ENCODE peak calls at places on chromosomes 16 and 17, in six cellular contexts. Q is heart left ventricle, W is AG04450, R is cardiac fibroblast, M is fibroblast of lung, Y is mammary epithelial cell. U is an unnamed sample.

GRCh38 chr16:12507366-12507765 is 296.3 kb downstream of the CPPED1 start:
- DNase-seq in W (no peak), Y (peak; percentile 82), M (no peak), Q (no peak), R (no peak), U (peak; percentile 47)

GRCh38 chr17:66417300-66417719 is 114.9 kb downstream of the PRKCA start:
- DNase-seq in Y (peak; percentile 70), Q (no peak), R (no peak), M (no peak), W (no peak), U (no peak)

GRCh38 chr17:41061969-41062368 is 2.1 kb upstream of the KRTAP2-3 start:
- DNase-seq in M (peak; percentile 99), Q (no peak), Y (peak; percentile 71), R (peak; percentile 88), W (peak; percentile 86), U (peak; percentile 78)

GRCh38 chr17:77466140-77466539 is 325.4 kb downstream of the SEC14L1 start:
- DNase-seq in Q (no peak), Y (no peak), W (no peak), M (peak; percentile 54), R (no peak), U (no peak)

GRCh38 chr16:75385507-75386152 is 47.7 kb downstream of the CFDP1 start:
- DNase-seq in Q (no peak), Y (peak; percentile 59), M (peak; percentile 80), W (peak; percentile 79), R (peak; percentile 94), U (peak; percentile 93)

GRCh38 chr17:77882481-77883212 is 75.9 kb upstream of the TNRC6C start:
- DNase-seq in W (no peak), Y (peak; percentile 65), Q (peak; percentile 74), M (peak; percentile 88), R (peak; percentile 89), U (peak; percentile 51)

GRCh38 chr17:73402466-73402865 is 90.7 kb upstream of the CDC42EP4 start:
- DNase-seq in R (no peak), Y (no peak), Q (no peak), W (no peak), M (no peak), U (no peak)

GRCh38 chr16:24820522-24820921 is 25.2 kb upstream of the SLC5A11 start:
- DNase-seq in Y (no peak), R (peak; percentile 56), Q (no peak), M (no peak), W (no peak), U (peak; percentile 9)

GRCh38 chr17:82787081-82787848 is 35.4 kb downstream of the TBCD start:
- DNase-seq in Y (peak; percentile 97), W (no peak), Q (no peak), M (peak; percentile 85), R (no peak), U (no peak)

GRCh38 chr17:57270801-57271245 is 14.5 kb downstream of the MSI2 start:
- DNase-seq in Q (no peak), Y (no peak), W (no peak), R (no peak), M (no peak), U (no peak)

GRCh38 chr17:41977991-41978390 is 11.4 kb downstream of the CNP start:
- DNase-seq in W (no peak), M (no peak), R (no peak), Y (no peak), Q (no peak), U (no peak)

GRCh38 chr16:79379083-79379482 is 221.5 kb downstream of the MAF start:
- DNase-seq in W (no peak), R (no peak), Y (no peak), M (no peak), Q (no peak), U (no peak)

DNA sequence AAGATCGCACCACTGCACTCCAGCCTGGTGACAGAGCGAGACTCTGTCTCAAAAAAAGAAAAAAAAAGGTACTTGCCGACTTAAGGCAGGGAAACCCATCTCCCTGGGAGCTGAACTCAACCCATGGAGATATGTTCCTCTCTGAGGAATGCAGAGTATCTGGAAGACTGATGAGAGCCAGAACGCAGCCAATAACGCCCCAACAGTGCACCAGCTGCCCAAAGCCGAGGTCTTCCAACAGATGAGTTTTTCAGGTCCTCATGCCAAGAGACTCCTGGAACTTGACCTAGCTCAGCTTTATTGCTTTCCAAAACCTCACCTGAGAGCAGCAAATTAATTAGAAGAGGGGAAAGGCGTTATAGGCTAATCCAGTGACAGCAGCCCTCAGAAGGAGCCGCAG is 9.4 kb downstream of the ELAC2 start:
- DNase-seq in M (no peak), R (no peak), Q (no peak), Y (no peak), W (no peak), U (no peak)
- H3K4me3 ChIP-seq in M (no peak overlapping the region), R (no peak overlapping the region), Q (no peak overlapping the region), Y (no peak overlapping the region), W (no peak overlapping the region), U (no peak overlapping the region)

GRCh38 chr16:87422106-87422505 is 30.0 kb downstream of the MAP1LC3B start:
- DNase-seq in Q (no peak), W (no peak), M (no peak), Y (no peak), R (no peak), U (no peak)

GRCh38 chr16:87421369-87421912 is 29.3 kb downstream of the MAP1LC3B start:
- DNase-seq in Y (no peak), M (no peak), Q (no peak), R (no peak), W (no peak), U (no peak)

GRCh38 chr16:87418644-87419043 is 26.5 kb downstream of the MAP1LC3B start:
- DNase-seq in R (no peak), W (no peak), Y (no peak), Q (no peak), M (no peak), U (peak; percentile 33)

GRCh38 chr16:87419971-87420370 is 27.8 kb downstream of the MAP1LC3B start:
- DNase-seq in R (no peak), Q (no peak), Y (no peak), M (no peak), W (no peak), U (no peak)

DNA sequence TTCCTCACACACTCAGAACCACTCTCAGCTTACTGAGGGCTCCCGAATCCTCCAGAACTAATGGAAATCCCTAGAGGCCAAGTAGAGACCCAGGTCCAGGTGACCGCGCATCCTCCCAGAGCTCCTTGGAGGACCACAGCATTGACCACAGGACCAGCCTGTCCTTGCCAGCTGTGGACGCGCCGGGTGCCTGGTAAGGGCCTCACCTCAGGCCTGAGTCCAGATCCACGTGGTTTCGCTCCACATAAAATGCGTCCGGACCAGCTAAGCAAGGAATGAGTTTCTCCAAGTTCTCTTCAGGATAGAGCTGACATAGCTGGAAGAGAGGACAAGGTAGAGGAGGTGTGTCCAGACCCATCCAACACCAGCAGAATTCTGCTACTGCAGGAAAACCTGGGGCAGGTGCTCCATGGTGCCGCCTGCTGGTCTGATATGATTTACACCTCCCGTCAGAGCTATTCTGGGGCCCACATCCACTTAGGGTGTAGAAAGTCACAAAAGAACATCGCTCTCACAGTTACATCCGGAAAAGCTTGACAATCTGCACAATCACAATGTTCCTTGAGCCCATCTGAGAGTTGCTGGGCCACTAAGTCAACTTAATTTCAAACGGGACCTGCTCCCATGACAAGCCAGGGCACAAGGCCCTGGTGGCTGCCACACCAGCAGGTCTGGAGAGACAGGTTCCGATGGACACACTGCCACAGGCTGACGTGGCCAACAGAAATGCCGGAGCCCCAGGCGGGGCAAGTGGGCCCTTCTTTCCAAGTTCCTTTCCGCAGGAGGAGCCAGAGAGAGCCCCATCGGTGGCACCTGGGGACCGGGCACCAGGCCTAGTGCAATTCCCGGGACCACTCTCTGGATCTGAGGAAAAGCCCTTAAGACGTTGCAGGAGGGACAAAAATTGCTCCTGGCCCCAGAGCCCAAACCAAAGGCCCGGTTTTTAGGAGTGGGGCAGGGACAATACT is 28.5 kb downstream of the MAP1LC3B start:
- DNase-seq in M (no peak), R (no peak), Q (no peak), Y (no peak), W (no peak), U (no peak)
- TF ChIP-seq CTCF in M (no peak), R (peak; percentile 17), Q (no peak), Y (peak; percentile 49), W (no peak), U (no peak)

GRCh38 chr17:75077490-75078096 is 10.2 kb upstream of the SLC16A5 start:
- DNase-seq in Y (no peak), M (peak; percentile 51), R (no peak), Q (peak; percentile 87), W (no peak), U (peak; percentile 42)
- H3K4me3 ChIP-seq in Y (no peak overlapping the region), M (peak overlapping the region; percentile 28), R (no peak overlapping the region), Q (peak overlapping the region; percentile 24), W (no peak overlapping the region), U (peak overlapping the region; percentile 21)

GRCh38 chr16:28205117-28205899 is 6.5 kb downstream of the XPO6 start:
- DNase-seq in W (no peak), Q (no peak), Y (no peak), R (no peak), M (no peak), U (no peak)

GRCh38 chr16:28200661-28201060 is 11.1 kb downstream of the XPO6 start:
- DNase-seq in M (no peak), Q (no peak), Y (no peak), W (no peak), R (no peak), U (no peak)

GRCh38 chr16:28204211-28204610 is 7.6 kb downstream of the XPO6 start:
- DNase-seq in W (no peak), Y (no peak), R (no peak), Q (no peak), M (no peak), U (no peak)

GRCh38 chr16:28204622-28205021 is 7.1 kb downstream of the XPO6 start:
- DNase-seq in R (no peak), Q (no peak), W (no peak), Y (no peak), M (no peak), U (no peak)

GRCh38 chr16:28202147-28202746 is 9.5 kb downstream of the XPO6 start:
- DNase-seq in Y (no peak), R (no peak), M (no peak), Q (no peak), W (no peak), U (no peak)
- TF ChIP-seq CTCF in Y (no peak), R (no peak), M (no peak), Q (no peak), W (peak; percentile 1), U (peak; percentile 15)

GRCh38 chr16:86580063-86580797 is 1.9 kb downstream of the FOXL1 start:
- DNase-seq in W (no peak), Q (no peak), R (peak; percentile 43), M (peak; percentile 56), Y (no peak), U (no peak)
- H3K4me3 ChIP-seq in W (peak overlapping the region; percentile 86), Q (no peak overlapping the region), R (no peak overlapping the region), M (peak overlapping the region; percentile 62), Y (no peak overlapping the region), U (peak overlapping the region; percentile 36)

GRCh38 chr17:29846298-29846697 is 83.7 kb downstream of the SSH2 start:
- DNase-seq in Q (no peak), M (no peak), R (no peak), Y (no peak), W (no peak), U (no peak)

GRCh38 chr17:29840884-29841283 is 89.1 kb downstream of the SSH2 start:
- DNase-seq in R (peak; percentile 40), W (no peak), Q (no peak), Y (peak; percentile 57), M (peak; percentile 73), U (no peak)

GRCh38 chr17:29847527-29847931 is 82.5 kb downstream of the SSH2 start:
- DNase-seq in M (peak; percentile 11), W (no peak), Y (no peak), Q (no peak), R (peak; percentile 26), U (no peak)

GRCh38 chr17:29847118-29847517 is 82.9 kb downstream of the SSH2 start:
- DNase-seq in Q (no peak), W (no peak), M (no peak), Y (no peak), R (no peak), U (no peak)

GRCh38 chr17:29844339-29845048 is 85.5 kb downstream of the SSH2 start:
- DNase-seq in W (no peak), R (peak; percentile 18), Q (no peak), Y (no peak), M (peak; percentile 20), U (no peak)
- TF ChIP-seq CTCF in W (no peak), R (no peak), Q (no peak), Y (no peak), M (no peak), U (no peak)

U was measured in fibroblast of villous mesenchyme.